ENCODE peak calls at places on chromosomes 4 and X, in four cellular contexts. K, X, W and M are unnamed samples.

GRCh38 chr4:128285085-128286023 is 2.3 kb downstream of the PGRMC2 start:
- DNase-seq in X (no peak), W (peak; percentile 56), K (no peak), M (no peak)

GRCh38 chrX:9231491-9231890 is 197.6 kb upstream of the FAM9B start:
- DNase-seq in X (no peak), W (peak; percentile 14), K (no peak), M (no peak)

GRCh38 chr4:142098900-142099299 is 462.5 kb downstream of the IL15 start:
- DNase-seq in X (no peak), W (no peak), K (no peak), M (no peak)

GRCh38 chrX:54891573-54891972 is 29.1 kb upstream of the TRO start:
- DNase-seq in K (no peak), W (peak; percentile 16), X (peak; percentile 54), M (no peak)

GRCh38 chrX:21487832-21488231 is 113.6 kb downstream of the CNKSR2 start:
- DNase-seq in W (peak; percentile 13), K (no peak), X (peak; percentile 14), M (no peak)

GRCh38 chr4:85005865-85006377 is 39.4 kb upstream of the WDFY3 start:
- DNase-seq in W (peak; percentile 82), K (no peak), X (no peak), M (no peak)

GRCh38 chrX:68732906-68733493 is 85.5 kb downstream of the STARD8 start:
- DNase-seq in W (peak; percentile 2), K (peak; percentile 76), X (peak; percentile 76), M (no peak)

GRCh38 chr4:105895609-105896460 is 564 bp downstream of the NPNT start:
- DNase-seq in K (no peak), W (peak; percentile 2), X (peak; percentile 77), M (no peak)

GRCh38 chr4:1012031-1012739 is 759 bp downstream of the FGFRL1 start:
- DNase-seq in K (no peak), X (peak; percentile 77), W (peak; percentile 30), M (no peak)

GRCh38 chrX:38304010-38304409 is 23.3 kb downstream of the RPGR start:
- DNase-seq in X (peak; percentile 14), W (no peak), K (no peak), M (no peak)

GRCh38 chr4:99207911-99208718 is 10.9 kb downstream of the ADH6 start:
- DNase-seq in W (peak; percentile 55), K (no peak), X (no peak), M (no peak)

GRCh38 chr4:185831125-185831815 is 19.3 kb upstream of the SORBS2 start:
- DNase-seq in K (no peak), W (no peak), X (no peak), M (no peak)

GRCh38 chr4:173424899-173425805 is 26.2 kb upstream of the SCRG1 start:
- DNase-seq in K (no peak), W (peak; percentile 91), X (no peak), M (no peak)

GRCh38 chr4:52560844-52561280 is 98.2 kb downstream of the USP46 start:
- DNase-seq in X (no peak), K (no peak), W (peak; percentile 84), M (no peak)

GRCh38 chr4:12716896-12717295 is 767.2 kb downstream of the RAB28 start:
- DNase-seq in K (no peak), X (no peak), W (no peak), M (no peak)

GRCh38 chr4:22595684-22596083 is 79.8 kb upstream of the ADGRA3 start:
- DNase-seq in W (no peak), K (no peak), X (no peak), M (no peak)

GRCh38 chrX:64205441-64205734 is at the start of gene AMER1:
- DNase-seq in K (no peak), W (no peak), X (no peak), M (no peak)

GRCh38 chr4:17265653-17266052 is 246.2 kb downstream of the QDPR start:
- DNase-seq in X (no peak), K (no peak), W (no peak), M (no peak)

GRCh38 chrX:22339459-22339858 is 66.7 kb downstream of the CBLL2 start:
- DNase-seq in K (no peak), X (no peak), W (no peak), M (no peak)

GRCh38 chrX:107729558-107730297 is 45.9 kb downstream of the TSC22D3 start:
- DNase-seq in K (no peak), W (no peak), X (no peak), M (no peak)

GRCh38 chrX:46433892-46434291 is 111.3 kb downstream of the ZNF674 start:
- DNase-seq in W (peak; percentile 38), X (no peak), K (no peak), M (no peak)

GRCh38 chr4:130563185-130563890 is 1467.4 kb downstream of the C4orf33 start:
- DNase-seq in W (peak; percentile 49), X (peak; percentile 82), K (peak; percentile 65), M (no peak)

GRCh38 chr4:90027565-90027964 is 99.6 kb upstream of the CCSER1 start:
- DNase-seq in X (no peak), W (no peak), K (no peak), M (no peak)

GRCh38 chrX:13652256-13653021 is 502 bp upstream of the TCEANC start:
- DNase-seq in W (peak; percentile 96), K (no peak), X (no peak), M (no peak)

GRCh38 chr4:109702950-109703663 is at the start of gene CASP6:
- DNase-seq in W (peak; percentile 54), X (peak; percentile 91), K (peak; percentile 86), M (peak; percentile 91)

GRCh38 chrX:23666282-23666681 is 1.0 kb upstream of the PRDX4 start:
- DNase-seq in W (no peak), X (no peak), K (no peak), M (no peak)

GRCh38 chr4:10582059-10582686 is 102.4 kb downstream of the CLNK start:
- DNase-seq in X (peak; percentile 60), K (peak; percentile 61), W (peak; percentile 36), M (no peak)

GRCh38 chrX:124902953-124903352 is 416.7 kb upstream of the TEX13C start:
- DNase-seq in W (no peak), K (no peak), X (no peak), M (no peak)

GRCh38 chr4:37682701-37683401 is 3.3 kb downstream of the RELL1 start:
- DNase-seq in X (no peak), W (no peak), K (no peak), M (no peak)

GRCh38 chr4:152696764-152697250 is 17.0 kb upstream of the TMEM154 start:
- DNase-seq in X (no peak), K (no peak), W (peak; percentile 95), M (no peak)

GRCh38 chrX:106802063-106802387 is 448 bp upstream of the TBC1D8B start:
- DNase-seq in W (peak; percentile 29), X (peak; percentile 1), K (no peak), M (no peak)

GRCh38 chr4:145891958-145892357 is 46.7 kb downstream of the ZNF827 start:
- DNase-seq in W (no peak), K (no peak), X (no peak), M (no peak)
- TF ChIP-seq CTCF in W (no peak), K (no peak), X (peak; percentile 37), M (no peak)

GRCh38 chr4:184368290-184368689 is 106.1 kb downstream of the IRF2 start:
- DNase-seq in X (no peak), W (no peak), K (no peak), M (no peak)

GRCh38 chr4:184363258-184363657 is 111.1 kb downstream of the IRF2 start:
- DNase-seq in W (no peak), K (peak; percentile 47), X (no peak), M (peak; percentile 68)

GRCh38 chr4:184361443-184361842 is 112.9 kb downstream of the IRF2 start:
- DNase-seq in W (peak; percentile 36), X (no peak), K (peak; percentile 23), M (no peak)

GRCh38 chr4:184362338-184362737 is 112.0 kb downstream of the IRF2 start:
- DNase-seq in W (peak; percentile 31), K (peak; percentile 54), X (no peak), M (peak; percentile 49)

GRCh38 chr4:184364100-184364921 is 110.0 kb downstream of the IRF2 start:
- DNase-seq in K (no peak), X (no peak), W (no peak), M (no peak)
- TF ChIP-seq CTCF in K (no peak), X (no peak), W (no peak), M (no peak)

DNA sequence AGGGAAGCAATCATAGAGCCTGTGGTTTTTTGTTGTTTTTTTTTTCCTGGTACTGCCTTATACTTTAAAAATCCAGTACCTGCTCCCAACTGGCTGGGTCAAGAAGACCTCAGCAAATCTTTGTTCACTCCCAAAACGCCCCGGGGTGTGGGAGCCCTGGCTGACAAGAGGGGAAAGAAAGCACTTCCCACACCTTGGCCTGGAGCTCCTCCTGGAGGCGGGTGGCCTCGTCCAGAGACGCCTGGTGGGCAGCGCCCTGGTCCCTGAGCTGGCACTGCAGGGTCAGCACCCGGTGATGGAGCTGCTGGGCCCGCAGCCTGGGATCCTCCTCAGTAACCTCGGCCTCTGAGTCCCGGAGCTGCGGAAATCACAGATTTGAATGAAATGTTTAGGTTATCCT is 38.2 kb downstream of the C4orf50 start:
- DNase-seq in K (no peak), W (no peak), X (peak; percentile 82), M (no peak)
- TF ChIP-seq CTCF in K (peak; percentile 26), W (peak; percentile 22), X (peak; percentile 76), M (peak; percentile 39)

GRCh38 chrX:120365968-120366367 is 4.1 kb downstream of the ATP1B4 start:
- DNase-seq in K (no peak), W (no peak), X (no peak), M (no peak)

GRCh38 chrX:120361906-120362305 is at the start of gene ATP1B4:
- DNase-seq in X (no peak), W (no peak), K (no peak), M (no peak)

GRCh38 chrX:120367390-120368100 is 5.7 kb downstream of the ATP1B4 start:
- DNase-seq in K (no peak), W (no peak), X (no peak), M (no peak)

GRCh38 chrX:120366794-120367193 is 4.9 kb downstream of the ATP1B4 start:
- DNase-seq in X (no peak), K (no peak), W (no peak), M (no peak)

GRCh38 chrX:120365320-120365719 is 3.4 kb downstream of the ATP1B4 start:
- DNase-seq in W (no peak), K (no peak), X (peak; percentile 68), M (no peak)
- TF ChIP-seq CTCF in W (no peak), K (peak; percentile 52), X (peak; percentile 61), M (peak; percentile 34)

GRCh38 chr4:8015512-8015911 is 75.9 kb upstream of the AFAP1 start:
- DNase-seq in W (no peak), X (no peak), K (no peak), M (no peak)
- TF ChIP-seq CTCF in W (peak; percentile 26), X (peak; percentile 34), K (peak; percentile 46), M (peak; percentile 57)

DNA sequence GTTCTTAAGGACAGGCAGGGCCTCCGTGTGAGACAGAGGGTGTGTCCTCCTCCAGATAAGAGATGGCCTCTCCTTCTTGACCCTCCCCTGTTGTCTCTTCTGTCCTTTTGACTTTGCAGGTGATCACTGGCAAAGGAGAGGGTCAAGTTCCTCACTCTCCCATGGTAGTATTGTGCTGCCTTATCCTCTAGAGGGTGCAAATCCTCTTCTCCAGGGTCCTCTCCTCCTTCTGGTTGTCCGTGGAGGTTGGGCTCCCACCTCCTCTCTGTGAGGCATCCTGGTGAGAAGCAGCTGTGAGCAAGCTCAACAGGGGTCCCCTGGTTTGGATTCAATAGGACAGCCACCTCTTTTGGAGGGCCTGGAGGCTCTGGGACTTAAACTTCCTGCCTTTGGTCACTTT is 44.8 kb downstream of the ZNF182 start:
- DNase-seq in K (no peak), X (no peak), W (no peak), M (no peak)
- TF ChIP-seq CTCF in K (no peak), X (no peak), W (no peak), M (no peak)